ENCODE peak calls at places on chromosomes 16 and 17, in six cellular contexts. M is HCT116, L is A549, H is IMR-90, C is HepG2, Q is K562. F is an unnamed sample.

GRCh38 chr17:75490953-75491649 is 24.2 kb downstream of the CASKIN2 start:
- ATAC-seq in C (no peak), M (no peak), L (no peak), Q (no peak), H (no peak), F (no peak)

GRCh38 chr16:54954220-54954619 is 23.6 kb downstream of the IRX5 start:
- ATAC-seq in H (no peak), C (no peak), Q (no peak), M (no peak), L (no peak), F (no peak)

GRCh38 chr17:49585422-49586027 is 9.9 kb downstream of the NXPH3 start:
- ATAC-seq in C (peak; percentile 87), Q (peak; percentile 93), H (peak; percentile 24), M (peak; percentile 89), L (peak; percentile 81), F (peak; percentile 32)

GRCh38 chr16:26701243-26701886 is 365.4 kb upstream of the C16orf82 start:
- ATAC-seq in C (no peak), M (no peak), L (no peak), H (no peak), Q (no peak), F (no peak)

GRCh38 chr17:2025622-2026309 is 632 bp upstream of the RTN4RL1 start:
- ATAC-seq in C (peak; percentile 50), H (peak; percentile 43), L (peak; percentile 50), Q (peak; percentile 18), M (peak; percentile 32), F (no peak)

GRCh38 chr17:79485991-79486390 is 124.9 kb downstream of the RBFOX3 start:
- ATAC-seq in Q (no peak), M (no peak), H (no peak), L (no peak), C (no peak), F (no peak)

GRCh38 chr17:80992077-80992947 is 671 bp downstream of the CHMP6 start:
- ATAC-seq in Q (peak; percentile 49), L (peak; percentile 15), M (peak; percentile 23), H (peak; percentile 52), C (no peak), F (peak; percentile 29)

GRCh38 chr17:65925606-65926307 is 266.2 kb downstream of the CEP112 start:
- ATAC-seq in C (no peak), M (no peak), Q (no peak), H (no peak), L (no peak), F (no peak)

GRCh38 chr17:12927541-12928425 is 90.0 kb downstream of the ELAC2 start:
- ATAC-seq in L (no peak), H (no peak), M (no peak), Q (no peak), C (no peak), F (peak; percentile 34)

GRCh38 chr16:11744075-11744470 is 1.4 kb upstream of the TXNDC11 start:
- ATAC-seq in M (no peak), C (no peak), H (no peak), L (no peak), Q (no peak), F (no peak)

GRCh38 chr17:45301674-45302073 is 15.1 kb downstream of the MAP3K14 start:
- ATAC-seq in L (no peak), M (no peak), Q (no peak), H (no peak), C (no peak), F (no peak)

GRCh38 chr17:61579961-61580360 is 11.1 kb downstream of the NACA2 start:
- ATAC-seq in M (no peak), C (peak; percentile 95), H (peak; percentile 36), L (no peak), Q (peak; percentile 78), F (no peak)

GRCh38 chr16:2507052-2507678 is 6.6 kb upstream of the ATP6V0C start:
- ATAC-seq in H (no peak), C (peak; percentile 23), M (peak; percentile 68), Q (no peak), L (peak; percentile 33), F (peak; percentile 26)

GRCh38 chr17:32503251-32504165 is 16.7 kb downstream of the CDK5R1 start:
- ATAC-seq in Q (no peak), C (no peak), M (peak; percentile 55), H (peak; percentile 25), L (peak; percentile 32), F (no peak)

GRCh38 chr17:47188266-47188665 is 829 bp downstream of the CDC27 start:
- ATAC-seq in M (no peak), Q (peak; percentile 19), C (peak; percentile 6), H (no peak), L (peak; percentile 10), F (no peak)

GRCh38 chr17:49555495-49556018 is 20.1 kb upstream of the NXPH3 start:
- ATAC-seq in Q (no peak), M (no peak), L (no peak), C (peak; percentile 5), H (no peak), F (no peak)

GRCh38 chr17:1521067-1521466 is 4.7 kb upstream of the INPP5K start:
- ATAC-seq in L (no peak), Q (no peak), C (no peak), M (no peak), H (no peak), F (no peak)

GRCh38 chr16:60271382-60272180 is 1537.5 kb upstream of the GOT2 start:
- ATAC-seq in C (no peak), Q (no peak), M (no peak), H (no peak), L (no peak), F (no peak)

GRCh38 chr17:31094600-31095238 is at the start of gene NF1:
- ATAC-seq in C (peak; percentile 91), H (peak; percentile 92), M (peak; percentile 93), Q (peak; percentile 95), L (peak; percentile 87), F (peak; percentile 99)

GRCh38 chr16:69073181-69073669 is 32.2 kb upstream of the HAS3 start:
- ATAC-seq in H (peak; percentile 90), C (no peak), Q (no peak), L (peak; percentile 96), M (peak; percentile 71), F (no peak)

GRCh38 chr16:20300312-20301097 is 26.8 kb downstream of the GP2 start:
- ATAC-seq in C (peak; percentile 98), L (peak; percentile 91), H (peak; percentile 79), M (peak; percentile 98), Q (peak; percentile 91), F (no peak)

GRCh38 chr16:88836791-88837190 is 20.0 kb downstream of the GALNS start:
- ATAC-seq in H (no peak), C (no peak), M (no peak), Q (no peak), L (no peak), F (no peak)

GRCh38 chr17:76983431-76983830 is 115.2 kb downstream of the MGAT5B start:
- ATAC-seq in M (no peak), Q (no peak), L (no peak), C (peak; percentile 18), H (no peak), F (no peak)

GRCh38 chr17:79808763-79809529 is 12.1 kb upstream of the CBX8 start:
- ATAC-seq in H (no peak), M (peak; percentile 47), Q (peak; percentile 24), C (peak; percentile 53), L (peak; percentile 39), F (no peak)

GRCh38 chr17:8692916-8693315 is 51.7 kb downstream of the CCDC42 start:
- ATAC-seq in M (no peak), L (no peak), Q (no peak), H (no peak), C (no peak), F (no peak)

GRCh38 chr17:80999224-81000088 is 7.8 kb downstream of the CHMP6 start:
- ATAC-seq in Q (no peak), H (no peak), C (no peak), M (no peak), L (no peak), F (no peak)

GRCh38 chr16:49854227-49855203 is 1.4 kb downstream of the ZNF423 start:
- ATAC-seq in M (peak; percentile 2), L (no peak), H (peak; percentile 9), Q (no peak), C (peak; percentile 37), F (peak; percentile 14)

GRCh38 chr17:80414508-80414802 is 512 bp upstream of the ENDOV start:
- ATAC-seq in Q (peak; percentile 22), C (no peak), L (peak; percentile 21), H (no peak), M (no peak), F (no peak)

GRCh38 chr17:82592289-82592683 is 56.0 kb downstream of the WDR45B start:
- ATAC-seq in Q (peak; percentile 29), H (no peak), L (peak; percentile 19), M (no peak), C (peak; percentile 58), F (peak; percentile 34)

GRCh38 chr16:84982434-84982833 is 28.9 kb downstream of the ZDHHC7 start:
- ATAC-seq in H (no peak), M (no peak), C (no peak), Q (peak; percentile 75), L (no peak), F (no peak)

GRCh38 chr17:81200695-81201580 is 21.8 kb downstream of the CEP131 start:
- ATAC-seq in Q (peak; percentile 98), H (peak; percentile 100), C (peak; percentile 78), M (peak; percentile 94), L (peak; percentile 86), F (peak; percentile 52)

GRCh38 chr16:10339777-10340752 is 45.8 kb upstream of the ATF7IP2 start:
- ATAC-seq in L (no peak), M (no peak), C (no peak), H (no peak), Q (no peak), F (no peak)

GRCh38 chr17:75147878-75148546 is 6.3 kb downstream of the JPT1 start:
- ATAC-seq in M (no peak), L (peak; percentile 23), Q (no peak), C (no peak), H (no peak), F (no peak)

GRCh38 chr16:20611975-20612471 is 35.9 kb upstream of the ACSM2B start:
- ATAC-seq in H (no peak), C (peak; percentile 23), M (no peak), L (no peak), Q (peak; percentile 14), F (peak; percentile 42)

GRCh38 chr17:7022791-7023571 is at the start of gene BCL6B:
- ATAC-seq in C (no peak), Q (no peak), M (no peak), L (no peak), H (no peak), F (no peak)
- TF ChIP-seq POLR2A in C (no peak), Q (no peak), M (no peak), L (no peak), H (no peak), F (no peak)

GRCh38 chr16:6345090-6345489 is 987.6 kb upstream of the RBFOX1 start:
- ATAC-seq in H (no peak), Q (no peak), L (no peak), M (no peak), C (no peak), F (no peak)
- TF ChIP-seq CTCF in H (no peak), Q (peak; percentile 20), L (no peak), M (no peak), C (no peak), F (no peak)

GRCh38 chr16:71461686-71462648 is at the start of gene ZNF23:
- ATAC-seq in Q (peak; percentile 99), L (peak; percentile 98), C (peak; percentile 99), H (peak; percentile 97), M (peak; percentile 99), F (peak; percentile 98)
- TF ChIP-seq POLR2A in Q (peak; percentile 95), L (peak; percentile 96), C (peak; percentile 99), H (peak; percentile 86), M (peak; percentile 76), F (peak; percentile 89)

GRCh38 chr17:9862191-9862590 is 36.5 kb downstream of the GLP2R start:
- ATAC-seq in M (no peak), C (no peak), H (no peak), L (peak; percentile 65), Q (no peak), F (no peak)
- TF ChIP-seq CTCF in M (no peak), C (no peak), H (no peak), L (no peak), Q (no peak), F (no peak)

GRCh38 chr17:57357392-57357784 is 101.1 kb downstream of the MSI2 start:
- ATAC-seq in H (no peak), M (no peak), L (no peak), Q (no peak), C (no peak), F (no peak)
- TF ChIP-seq POLR2A in H (no peak), M (no peak), L (no peak), Q (no peak), C (no peak), F (no peak)

F was measured in gastroesophageal sphincter.